ENCODE peak calls at places on chromosome 5, in six cellular contexts. V is lower leg skin, D is AG04450, Q is GM23338, P is foreskin fibroblast, M is DND-41. L is an unnamed sample.

GRCh38 chr5:73119492-73120157 is 750 bp upstream of the TMEM171 start:
- DNase-seq in M (no peak), Q (peak), D (no peak), P (no peak), V (no peak), L (peak)

GRCh38 chr5:133850811-133851210 is 117.6 kb downstream of the C5orf15 start:
- DNase-seq in Q (no peak), M (no peak), P (no peak), D (no peak), V (no peak), L (no peak)

GRCh38 chr5:121500262-121500792 is 351.4 kb upstream of the FTMT start:
- DNase-seq in D (no peak), P (no peak), M (no peak), V (no peak), Q (peak), L (no peak)

GRCh38 chr5:166722939-166723338 is 1568.5 kb upstream of the WWC1 start:
- DNase-seq in M (peak), V (no peak), P (peak), Q (no peak), D (no peak), L (no peak)

GRCh38 chr5:28234356-28234968 is 1196.1 kb upstream of the CDH9 start:
- DNase-seq in P (no peak), Q (no peak), V (no peak), D (no peak), M (no peak), L (no peak)

GRCh38 chr5:33588654-33589372 is 148.0 kb downstream of the TARS1 start:
- DNase-seq in P (no peak), V (no peak), M (peak), D (no peak), Q (peak), L (peak)

GRCh38 chr5:171269717-171270116 is 39.3 kb upstream of the TLX3 start:
- DNase-seq in D (peak), Q (no peak), P (peak), M (no peak), V (no peak), L (no peak)

GRCh38 chr5:53069626-53070025 is 39.9 kb downstream of the MOCS2 start:
- DNase-seq in M (no peak), P (no peak), Q (no peak), D (no peak), V (no peak), L (no peak)

GRCh38 chr5:15007549-15008142 is 136.1 kb upstream of the ANKH start:
- DNase-seq in Q (no peak), P (no peak), M (no peak), V (no peak), D (no peak), L (no peak)

GRCh38 chr5:134289509-134290113 is 63.7 kb upstream of the PPP2CA start:
- DNase-seq in P (peak), D (peak), Q (peak), V (peak), M (peak), L (peak)

GRCh38 chr5:53013857-53014256 is 24.7 kb downstream of the ITGA2 start:
- DNase-seq in D (no peak), Q (no peak), P (no peak), M (no peak), V (no peak), L (no peak)

GRCh38 chr5:98570661-98571181 is 202.7 kb upstream of the RGMB start:
- DNase-seq in D (no peak), V (no peak), M (no peak), P (peak), Q (no peak), L (no peak)

GRCh38 chr5:33167541-33167940 is 273.2 kb upstream of the TARS1 start:
- DNase-seq in P (no peak), M (no peak), V (no peak), D (no peak), Q (no peak), L (no peak)

GRCh38 chr5:138276402-138277054 is 2.1 kb upstream of the GFRA3 start:
- DNase-seq in M (no peak), V (no peak), P (no peak), D (no peak), Q (peak), L (no peak)

GRCh38 chr5:174943785-174944184 is 219.4 kb downstream of the MSX2 start:
- DNase-seq in P (no peak), Q (no peak), M (no peak), D (no peak), V (no peak), L (no peak)

GRCh38 chr5:54390015-54390414 is 65.5 kb upstream of the HSPB3 start:
- DNase-seq in Q (no peak), M (no peak), D (peak), P (peak), V (peak), L (no peak)

GRCh38 chr5:167587768-167588167 is 703.7 kb upstream of the WWC1 start:
- DNase-seq in P (peak), D (no peak), Q (peak), V (no peak), M (no peak), L (no peak)

GRCh38 chr5:141650851-141651727 is at the start of gene FCHSD1:
- DNase-seq in M (no peak), P (peak), V (peak), Q (peak), D (peak), L (peak)

GRCh38 chr5:140239939-140240700 is 62.8 kb downstream of the PFDN1 start:
- DNase-seq in D (no peak), P (peak), Q (peak), M (peak), V (no peak), L (peak)

GRCh38 chr5:9852686-9853085 is 222.5 kb upstream of the TAS2R1 start:
- DNase-seq in V (no peak), M (no peak), D (no peak), P (peak), Q (no peak), L (no peak)

GRCh38 chr5:17192191-17192590 is 25.2 kb upstream of the BASP1 start:
- DNase-seq in M (no peak), Q (no peak), D (no peak), V (no peak), P (no peak), L (no peak)

GRCh38 chr5:127029513-127030258 is 672 bp downstream of the MARCHF3 start:
- DNase-seq in V (peak), Q (peak), D (no peak), M (no peak), P (peak), L (peak)
- TF ChIP-seq CTCF in V (no peak), Q (peak), D (peak), M (no peak), P (peak), L (peak)

GRCh38 chr5:176414704-176415103 is 1.6 kb downstream of the CLTB start:
- DNase-seq in D (no peak), Q (no peak), V (no peak), M (no peak), P (no peak), L (no peak)

GRCh38 chr5:176415240-176416122 is 858 bp downstream of the CLTB start:
- DNase-seq in D (no peak), M (peak), Q (peak), P (peak), V (peak), L (no peak)

GRCh38 chr5:176413255-176413565 is 3.1 kb downstream of the CLTB start:
- DNase-seq in V (no peak), P (peak), Q (no peak), M (no peak), D (no peak), L (no peak)

GRCh38 chr5:176412517-176413254 is 3.7 kb downstream of the CLTB start:
- DNase-seq in Q (no peak), V (no peak), M (no peak), D (no peak), P (no peak), L (no peak)

DNA sequence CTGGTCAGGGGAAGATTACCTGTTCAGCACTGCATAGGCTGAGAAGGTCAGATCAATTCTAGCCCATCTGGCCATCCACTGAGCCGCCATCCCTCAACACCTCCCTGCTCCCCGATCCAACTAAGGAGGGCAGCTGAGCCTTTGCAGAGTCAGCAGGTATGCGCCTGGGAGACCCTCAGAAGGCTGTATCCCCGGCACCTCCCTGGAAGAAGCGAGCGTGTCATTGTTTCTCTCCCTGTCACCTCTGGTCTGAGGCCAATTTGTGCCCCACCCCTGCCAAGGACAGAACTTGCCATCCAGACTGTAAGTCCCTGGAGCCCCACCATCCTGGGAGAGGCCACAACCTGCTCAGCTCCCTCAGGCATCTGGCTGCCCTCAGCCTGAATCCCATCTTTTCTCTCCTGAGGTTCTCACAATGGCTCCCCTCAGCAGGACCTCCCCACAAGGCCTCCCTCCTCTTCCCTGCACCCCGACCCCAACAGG is 2.6 kb downstream of the CLTB start:
- DNase-seq in M (no peak), Q (no peak), P (no peak), D (no peak), V (no peak), L (no peak)
- H3K4me3 ChIP-seq in M (no peak), Q (no peak), P (no peak), D (no peak), V (no peak), L (no peak)

GRCh38 chr5:163005949-163006348 is 431.4 kb upstream of the CCNG1 start:
- DNase-seq in M (no peak), V (no peak), P (no peak), Q (peak), D (no peak), L (no peak)
- TF ChIP-seq CTCF in M (no peak), V (no peak), P (no peak), Q (peak), D (no peak), L (no peak)

DNA sequence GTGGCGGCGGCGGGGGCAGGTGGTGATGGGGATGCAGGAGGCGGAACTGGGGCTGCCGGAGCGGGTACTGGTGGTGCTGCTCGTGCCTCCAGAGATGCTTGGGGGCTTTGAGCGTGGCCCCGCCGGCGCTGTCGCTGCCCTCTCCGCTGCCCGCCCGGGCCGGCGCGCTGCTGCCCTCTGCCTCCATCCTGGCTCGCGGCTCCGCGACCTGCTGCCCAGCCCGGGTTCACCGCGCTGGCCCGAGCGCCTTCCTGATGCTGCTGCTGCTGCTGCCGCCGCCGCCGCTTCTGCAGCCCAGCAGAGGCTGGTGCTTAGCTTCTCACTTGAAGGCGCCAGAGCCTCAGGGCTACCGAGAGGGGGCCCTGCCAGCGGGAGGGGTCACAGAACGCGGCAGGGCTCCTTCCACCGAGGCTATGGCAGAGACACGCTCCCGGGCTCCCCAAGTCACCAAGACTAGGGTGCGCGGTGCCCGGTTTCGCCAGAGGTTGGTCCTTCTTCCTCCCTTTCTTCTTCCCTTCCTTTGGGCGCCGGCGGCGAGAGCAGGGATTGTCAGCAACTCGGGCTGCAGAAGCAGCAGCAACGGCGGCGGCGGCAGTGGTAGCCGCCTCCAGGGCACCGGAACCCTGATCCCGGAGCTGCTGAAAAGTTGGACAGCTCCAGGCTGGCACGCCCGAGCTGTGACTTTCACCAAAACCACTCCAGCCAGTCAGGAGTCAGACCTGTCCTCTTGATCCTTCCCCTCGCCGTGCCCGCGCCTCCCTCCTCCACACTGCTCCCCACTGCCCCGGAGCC is at the start of gene PDE4D:
- DNase-seq in M (no peak), V (peak), Q (peak), D (no peak), P (peak), L (peak)
- H3K4me3 ChIP-seq in M (no peak), V (no peak), Q (peak), D (peak), P (peak), L (no peak)

GRCh38 chr5:176341325-176342198 is 20.0 kb downstream of the KIAA1191 start:
- DNase-seq in Q (no peak), D (no peak), M (no peak), P (no peak), V (no peak), L (no peak)
- TF ChIP-seq CTCF in Q (no peak), D (no peak), M (no peak), P (no peak), V (no peak), L (no peak)

DNA sequence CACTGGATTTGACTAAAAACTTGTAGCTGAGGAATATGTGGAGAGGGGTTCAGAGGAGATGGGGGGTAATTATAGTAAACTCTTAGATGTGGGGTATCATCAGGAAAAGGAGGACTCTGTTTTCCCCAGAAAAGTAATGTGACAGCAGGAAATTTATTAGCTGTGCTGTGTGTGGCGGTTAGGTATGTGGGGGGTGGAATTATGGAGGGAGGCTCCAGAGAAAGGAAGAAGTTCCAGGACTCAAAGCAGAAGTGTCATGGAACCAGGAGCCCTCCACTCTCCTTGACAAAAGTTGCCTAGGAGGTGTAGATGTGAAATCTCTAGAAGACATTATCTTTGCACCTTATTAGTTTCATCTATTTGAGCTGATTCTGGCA is 18.0 kb downstream of the NR2F1 start:
- DNase-seq in M (no peak), V (no peak), D (no peak), Q (no peak), P (no peak), L (no peak)
- H3K4me3 ChIP-seq in M (no peak), V (no peak), D (peak), Q (no peak), P (no peak), L (no peak)

GRCh38 chr5:173629628-173630027 is 13.2 kb upstream of the BOD1 start:
- DNase-seq in P (no peak), Q (peak), V (no peak), M (no peak), D (no peak), L (peak)
- TF ChIP-seq CTCF in P (peak), Q (peak), V (no peak), M (peak), D (peak), L (peak)

L was measured in GM12865.